ENCODE peak calls at places on chromosomes 4 and X, in ten cellular contexts. One of them, this sample, is unnamed. For H3K4me1, the result is how much of the 10 kb centered on the place peaks cover.

GRCh38 chrX:34300871-34301270 is 168.8 kb upstream of the FAM47A start:
- DNase-seq in fibroblast of lung: peak
- DNase-seq in endothelial cell of umbilical vein: peak
- DNase-seq in SJCRH30: peak
- DNase-seq in upper lobe of right lung: no peak
- DNase-seq in Peyer's patch: peak
- DNase-seq in tibial nerve: peak
- DNase-seq in uterus: peak
- DNase-seq in right cardiac atrium: no peak
- DNase-seq in CD4-positive, CD25-positive, alpha-beta regulatory T cell: peak
- DNase-seq in this sample: peak

GRCh38 chr4:55547461-55547770 is 707 bp upstream of the CLOCK start:
- DNase-seq in fibroblast of lung: peak
- DNase-seq in endothelial cell of umbilical vein: no peak
- DNase-seq in SJCRH30: peak
- DNase-seq in upper lobe of right lung: peak
- DNase-seq in Peyer's patch: no peak
- DNase-seq in tibial nerve: no peak
- DNase-seq in uterus: no peak
- DNase-seq in right cardiac atrium: peak
- DNase-seq in CD4-positive, CD25-positive, alpha-beta regulatory T cell: no peak
- DNase-seq in this sample: no peak

GRCh38 chrX:29617725-29618124 is 597.6 kb upstream of the MAGEB2 start:
- DNase-seq in fibroblast of lung: peak
- DNase-seq in endothelial cell of umbilical vein: no peak
- DNase-seq in SJCRH30: no peak
- DNase-seq in upper lobe of right lung: no peak
- DNase-seq in Peyer's patch: no peak
- DNase-seq in tibial nerve: no peak
- DNase-seq in uterus: no peak
- DNase-seq in right cardiac atrium: no peak
- DNase-seq in CD4-positive, CD25-positive, alpha-beta regulatory T cell: no peak
- DNase-seq in this sample: no peak

GRCh38 chr4:99885063-99885664 is 9.1 kb downstream of the LAMTOR3 start:
- DNase-seq in fibroblast of lung: peak
- DNase-seq in endothelial cell of umbilical vein: peak
- DNase-seq in SJCRH30: peak
- DNase-seq in upper lobe of right lung: no peak
- DNase-seq in Peyer's patch: no peak
- DNase-seq in tibial nerve: no peak
- DNase-seq in uterus: no peak
- DNase-seq in right cardiac atrium: no peak
- DNase-seq in CD4-positive, CD25-positive, alpha-beta regulatory T cell: peak
- DNase-seq in this sample: peak

GRCh38 chrX:2828404-2829065 is at the start of gene GYG2:
- DNase-seq in fibroblast of lung: peak
- DNase-seq in endothelial cell of umbilical vein: no peak
- DNase-seq in SJCRH30: peak
- DNase-seq in upper lobe of right lung: no peak
- DNase-seq in Peyer's patch: no peak
- DNase-seq in tibial nerve: no peak
- DNase-seq in uterus: no peak
- DNase-seq in right cardiac atrium: peak
- DNase-seq in CD4-positive, CD25-positive, alpha-beta regulatory T cell: no peak
- DNase-seq in this sample: no peak

GRCh38 chr4:162782778-162783507 is 383.7 kb downstream of the NAF1 start:
- DNase-seq in fibroblast of lung: no peak
- DNase-seq in endothelial cell of umbilical vein: no peak
- DNase-seq in SJCRH30: no peak
- DNase-seq in upper lobe of right lung: no peak
- DNase-seq in Peyer's patch: no peak
- DNase-seq in tibial nerve: no peak
- DNase-seq in uterus: no peak
- DNase-seq in right cardiac atrium: no peak
- DNase-seq in CD4-positive, CD25-positive, alpha-beta regulatory T cell: no peak
- DNase-seq in this sample: no peak

GRCh38 chrX:5644786-5645185 is 583.9 kb downstream of the NLGN4X start:
- DNase-seq in fibroblast of lung: no peak
- DNase-seq in endothelial cell of umbilical vein: no peak
- DNase-seq in SJCRH30: no peak
- DNase-seq in upper lobe of right lung: no peak
- DNase-seq in Peyer's patch: no peak
- DNase-seq in tibial nerve: no peak
- DNase-seq in uterus: no peak
- DNase-seq in right cardiac atrium: no peak
- DNase-seq in CD4-positive, CD25-positive, alpha-beta regulatory T cell: no peak
- DNase-seq in this sample: no peak

GRCh38 chr4:174193438-174194015 is 89.9 kb downstream of the FBXO8 start:
- DNase-seq in fibroblast of lung: no peak
- DNase-seq in endothelial cell of umbilical vein: no peak
- DNase-seq in SJCRH30: no peak
- DNase-seq in upper lobe of right lung: no peak
- DNase-seq in Peyer's patch: no peak
- DNase-seq in tibial nerve: no peak
- DNase-seq in uterus: no peak
- DNase-seq in right cardiac atrium: no peak
- DNase-seq in CD4-positive, CD25-positive, alpha-beta regulatory T cell: no peak
- DNase-seq in this sample: no peak

GRCh38 chr4:168848112-168848511 is 161.9 kb downstream of the CBR4 start:
- DNase-seq in fibroblast of lung: peak
- DNase-seq in endothelial cell of umbilical vein: peak
- DNase-seq in SJCRH30: no peak
- DNase-seq in upper lobe of right lung: no peak
- DNase-seq in Peyer's patch: no peak
- DNase-seq in tibial nerve: no peak
- DNase-seq in uterus: no peak
- DNase-seq in right cardiac atrium: no peak
- DNase-seq in CD4-positive, CD25-positive, alpha-beta regulatory T cell: no peak
- DNase-seq in this sample: no peak

GRCh38 chrX:15356444-15356843 is 21.1 kb upstream of the PIGA start:
- DNase-seq in fibroblast of lung: peak
- DNase-seq in endothelial cell of umbilical vein: no peak
- DNase-seq in SJCRH30: no peak
- DNase-seq in upper lobe of right lung: no peak
- DNase-seq in Peyer's patch: no peak
- DNase-seq in tibial nerve: peak
- DNase-seq in uterus: no peak
- DNase-seq in right cardiac atrium: no peak
- DNase-seq in CD4-positive, CD25-positive, alpha-beta regulatory T cell: no peak
- DNase-seq in this sample: no peak

GRCh38 chrX:110004210-110004609 is 1.3 kb downstream of the TMEM164 start:
- DNase-seq in fibroblast of lung: no peak
- DNase-seq in endothelial cell of umbilical vein: no peak
- DNase-seq in SJCRH30: no peak
- DNase-seq in upper lobe of right lung: peak
- DNase-seq in Peyer's patch: peak
- DNase-seq in tibial nerve: no peak
- DNase-seq in uterus: no peak
- DNase-seq in right cardiac atrium: no peak
- DNase-seq in CD4-positive, CD25-positive, alpha-beta regulatory T cell: no peak
- DNase-seq in this sample: no peak

GRCh38 chrX:1165535-1166196 is 46.8 kb downstream of the CRLF2 start:
- DNase-seq in fibroblast of lung: no peak
- DNase-seq in endothelial cell of umbilical vein: no peak
- DNase-seq in SJCRH30: peak
- DNase-seq in upper lobe of right lung: no peak
- DNase-seq in Peyer's patch: no peak
- DNase-seq in tibial nerve: no peak
- DNase-seq in uterus: no peak
- DNase-seq in right cardiac atrium: no peak
- DNase-seq in CD4-positive, CD25-positive, alpha-beta regulatory T cell: peak
- DNase-seq in this sample: peak

GRCh38 chr4:173328236-173328901 is 5.8 kb downstream of the HMGB2 start:
- DNase-seq in fibroblast of lung: no peak
- DNase-seq in endothelial cell of umbilical vein: no peak
- DNase-seq in SJCRH30: no peak
- DNase-seq in upper lobe of right lung: no peak
- DNase-seq in Peyer's patch: no peak
- DNase-seq in tibial nerve: no peak
- DNase-seq in uterus: no peak
- DNase-seq in right cardiac atrium: peak
- DNase-seq in CD4-positive, CD25-positive, alpha-beta regulatory T cell: no peak
- DNase-seq in this sample: no peak

GRCh38 chrX:63855896-63856295 is 70.9 kb upstream of the ARHGEF9 start:
- DNase-seq in fibroblast of lung: peak
- DNase-seq in endothelial cell of umbilical vein: no peak
- DNase-seq in SJCRH30: no peak
- DNase-seq in upper lobe of right lung: no peak
- DNase-seq in Peyer's patch: no peak
- DNase-seq in tibial nerve: no peak
- DNase-seq in uterus: no peak
- DNase-seq in right cardiac atrium: no peak
- DNase-seq in CD4-positive, CD25-positive, alpha-beta regulatory T cell: no peak
- DNase-seq in this sample: no peak

GRCh38 chr4:54661686-54662085 is 3.9 kb downstream of the KIT start:
- DNase-seq in fibroblast of lung: peak
- DNase-seq in endothelial cell of umbilical vein: no peak
- DNase-seq in SJCRH30: no peak
- DNase-seq in upper lobe of right lung: no peak
- DNase-seq in Peyer's patch: no peak
- DNase-seq in tibial nerve: no peak
- DNase-seq in uterus: no peak
- DNase-seq in right cardiac atrium: no peak
- DNase-seq in CD4-positive, CD25-positive, alpha-beta regulatory T cell: no peak
- DNase-seq in this sample: no peak

GRCh38 chr4:53450773-53451172 is 73.3 kb downstream of the FIP1L1 start:
- DNase-seq in fibroblast of lung: no peak
- DNase-seq in endothelial cell of umbilical vein: no peak
- DNase-seq in SJCRH30: no peak
- DNase-seq in upper lobe of right lung: no peak
- DNase-seq in Peyer's patch: no peak
- DNase-seq in tibial nerve: no peak
- DNase-seq in uterus: peak
- DNase-seq in right cardiac atrium: no peak
- DNase-seq in CD4-positive, CD25-positive, alpha-beta regulatory T cell: no peak
- DNase-seq in this sample: no peak

GRCh38 chrX:15750611-15751159 is 12.6 kb downstream of the CA5B start:
- DNase-seq in fibroblast of lung: no peak
- DNase-seq in endothelial cell of umbilical vein: no peak
- DNase-seq in SJCRH30: no peak
- DNase-seq in upper lobe of right lung: no peak
- DNase-seq in Peyer's patch: no peak
- DNase-seq in tibial nerve: no peak
- DNase-seq in uterus: no peak
- DNase-seq in right cardiac atrium: no peak
- DNase-seq in CD4-positive, CD25-positive, alpha-beta regulatory T cell: peak
- DNase-seq in this sample: no peak

GRCh38 chr4:110165382-110166285 is 32.8 kb downstream of the ELOVL6 start:
- DNase-seq in fibroblast of lung: peak
- DNase-seq in endothelial cell of umbilical vein: peak
- DNase-seq in SJCRH30: peak
- DNase-seq in upper lobe of right lung: no peak
- DNase-seq in Peyer's patch: peak
- DNase-seq in tibial nerve: no peak
- DNase-seq in uterus: no peak
- DNase-seq in right cardiac atrium: no peak
- DNase-seq in CD4-positive, CD25-positive, alpha-beta regulatory T cell: peak
- DNase-seq in this sample: peak

GRCh38 chrX:24283122-24283789 is 30.6 kb downstream of the SUPT20HL2 start:
- DNase-seq in fibroblast of lung: peak
- DNase-seq in endothelial cell of umbilical vein: no peak
- DNase-seq in SJCRH30: no peak
- DNase-seq in upper lobe of right lung: no peak
- DNase-seq in Peyer's patch: no peak
- DNase-seq in tibial nerve: peak
- DNase-seq in uterus: peak
- DNase-seq in right cardiac atrium: no peak
- DNase-seq in CD4-positive, CD25-positive, alpha-beta regulatory T cell: no peak
- DNase-seq in this sample: no peak

GRCh38 chr4:2259036-2259540 is 2.8 kb downstream of the MXD4 start:
- DNase-seq in fibroblast of lung: no peak
- DNase-seq in endothelial cell of umbilical vein: no peak
- DNase-seq in SJCRH30: no peak
- DNase-seq in upper lobe of right lung: peak
- DNase-seq in Peyer's patch: peak
- DNase-seq in tibial nerve: no peak
- DNase-seq in uterus: peak
- DNase-seq in right cardiac atrium: peak
- DNase-seq in CD4-positive, CD25-positive, alpha-beta regulatory T cell: no peak
- DNase-seq in this sample: no peak
- H3K4me1 ChIP-seq in fibroblast of lung: under half
- H3K4me1 ChIP-seq in endothelial cell of umbilical vein: under half
- H3K4me1 ChIP-seq in SJCRH30: under half
- H3K4me1 ChIP-seq in upper lobe of right lung: half or more
- H3K4me1 ChIP-seq in Peyer's patch: half or more
- H3K4me1 ChIP-seq in tibial nerve: half or more
- H3K4me1 ChIP-seq in uterus: under half
- H3K4me1 ChIP-seq in right cardiac atrium: under half
- H3K4me1 ChIP-seq in CD4-positive, CD25-positive, alpha-beta regulatory T cell: under half
- H3K4me1 ChIP-seq in this sample: under half

GRCh38 chr4:86247328-86247727 is 112.5 kb downstream of the MAPK10 start:
- DNase-seq in fibroblast of lung: no peak
- DNase-seq in endothelial cell of umbilical vein: no peak
- DNase-seq in SJCRH30: no peak
- DNase-seq in upper lobe of right lung: no peak
- DNase-seq in Peyer's patch: no peak
- DNase-seq in tibial nerve: no peak
- DNase-seq in uterus: no peak
- DNase-seq in right cardiac atrium: no peak
- DNase-seq in CD4-positive, CD25-positive, alpha-beta regulatory T cell: no peak
- DNase-seq in this sample: no peak
- H3K4me1 ChIP-seq in fibroblast of lung: under half
- H3K4me1 ChIP-seq in endothelial cell of umbilical vein: under half
- H3K4me1 ChIP-seq in SJCRH30: under half
- H3K4me1 ChIP-seq in upper lobe of right lung: under half
- H3K4me1 ChIP-seq in Peyer's patch: under half
- H3K4me1 ChIP-seq in tibial nerve: under half
- H3K4me1 ChIP-seq in uterus: under half
- H3K4me1 ChIP-seq in right cardiac atrium: under half
- H3K4me1 ChIP-seq in CD4-positive, CD25-positive, alpha-beta regulatory T cell: under half
- H3K4me1 ChIP-seq in this sample: under half

DNA sequence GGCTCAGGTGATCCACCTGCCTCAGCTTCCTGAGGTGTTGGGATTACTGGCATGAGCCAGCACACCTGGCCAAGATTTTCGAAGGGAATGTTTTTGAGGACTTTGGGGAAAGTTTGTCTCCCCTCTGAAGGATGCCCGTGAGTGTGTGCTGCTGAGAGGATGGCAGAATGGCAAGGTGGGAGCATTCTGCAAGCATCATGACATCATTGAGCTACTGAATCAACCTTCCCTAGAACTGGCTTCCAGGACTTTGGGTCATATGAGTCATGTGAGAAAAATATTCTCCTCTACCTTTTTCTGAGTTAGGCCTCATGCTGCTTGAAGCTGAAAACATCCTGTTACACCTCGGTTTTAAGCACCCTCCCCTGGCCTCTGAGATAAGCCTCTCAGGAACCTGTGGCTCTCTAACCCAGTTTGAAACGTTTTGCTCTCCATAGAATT is 31.0 kb downstream of the TMEM131L start:
- DNase-seq in fibroblast of lung: no peak
- DNase-seq in endothelial cell of umbilical vein: peak
- DNase-seq in SJCRH30: no peak
- DNase-seq in upper lobe of right lung: no peak
- DNase-seq in Peyer's patch: peak
- DNase-seq in tibial nerve: no peak
- DNase-seq in uterus: no peak
- DNase-seq in right cardiac atrium: no peak
- DNase-seq in CD4-positive, CD25-positive, alpha-beta regulatory T cell: peak
- DNase-seq in this sample: peak
- H3K4me1 ChIP-seq in fibroblast of lung: under half
- H3K4me1 ChIP-seq in endothelial cell of umbilical vein: under half
- H3K4me1 ChIP-seq in SJCRH30: under half
- H3K4me1 ChIP-seq in upper lobe of right lung: under half
- H3K4me1 ChIP-seq in Peyer's patch: under half
- H3K4me1 ChIP-seq in tibial nerve: under half
- H3K4me1 ChIP-seq in uterus: under half
- H3K4me1 ChIP-seq in right cardiac atrium: under half
- H3K4me1 ChIP-seq in CD4-positive, CD25-positive, alpha-beta regulatory T cell: half or more
- H3K4me1 ChIP-seq in this sample: half or more

GRCh38 chr4:153534792-153535629 is 68.9 kb downstream of the TMEM131L start:
- DNase-seq in fibroblast of lung: no peak
- DNase-seq in endothelial cell of umbilical vein: no peak
- DNase-seq in SJCRH30: peak
- DNase-seq in upper lobe of right lung: no peak
- DNase-seq in Peyer's patch: no peak
- DNase-seq in tibial nerve: no peak
- DNase-seq in uterus: no peak
- DNase-seq in right cardiac atrium: no peak
- DNase-seq in CD4-positive, CD25-positive, alpha-beta regulatory T cell: no peak
- DNase-seq in this sample: no peak
- H3K4me1 ChIP-seq in fibroblast of lung: under half
- H3K4me1 ChIP-seq in endothelial cell of umbilical vein: under half
- H3K4me1 ChIP-seq in SJCRH30: half or more
- H3K4me1 ChIP-seq in upper lobe of right lung: under half
- H3K4me1 ChIP-seq in Peyer's patch: under half
- H3K4me1 ChIP-seq in tibial nerve: half or more
- H3K4me1 ChIP-seq in uterus: under half
- H3K4me1 ChIP-seq in right cardiac atrium: under half
- H3K4me1 ChIP-seq in CD4-positive, CD25-positive, alpha-beta regulatory T cell: half or more
- H3K4me1 ChIP-seq in this sample: half or more

This sample was measured in CD4-positive, alpha-beta memory T cell.